ENCODE peak calls at places on chromosomes 5 and 9, in six cellular contexts. One of them, this sample, is unnamed.

GRCh38 chr5:78533356-78533755 is 115.2 kb downstream of the LHFPL2 start:
- DNase-seq in upper lobe of right lung: no peak
- DNase-seq in IMR-90: peak; percentile 38
- DNase-seq in astrocyte of the spinal cord: peak; percentile 51
- DNase-seq in psoas muscle: no peak
- DNase-seq in MCF 10A: peak; percentile 47
- DNase-seq in this sample: no peak

GRCh38 chr5:21219255-21219654 is 1231.3 kb upstream of the CDH18 start:
- DNase-seq in MCF 10A: peak; percentile 18
- DNase-seq in IMR-90: no peak
- DNase-seq in astrocyte of the spinal cord: peak; percentile 45
- DNase-seq in psoas muscle: no peak
- DNase-seq in upper lobe of right lung: no peak
- DNase-seq in this sample: no peak

GRCh38 chr9:107345327-107345726 is 62.2 kb downstream of the RAD23B start:
- DNase-seq in psoas muscle: no peak
- DNase-seq in MCF 10A: no peak
- DNase-seq in upper lobe of right lung: no peak
- DNase-seq in astrocyte of the spinal cord: no peak
- DNase-seq in IMR-90: no peak
- DNase-seq in this sample: peak; percentile 25

GRCh38 chr5:172939045-172939444 is 20.2 kb upstream of the RPL26L1 start:
- DNase-seq in upper lobe of right lung: no peak
- DNase-seq in IMR-90: peak; percentile 55
- DNase-seq in psoas muscle: no peak
- DNase-seq in MCF 10A: peak; percentile 40
- DNase-seq in astrocyte of the spinal cord: no peak
- DNase-seq in this sample: no peak

GRCh38 chr5:150618588-150619281 is 21.7 kb upstream of the SYNPO start:
- DNase-seq in psoas muscle: no peak
- DNase-seq in upper lobe of right lung: no peak
- DNase-seq in IMR-90: peak; percentile 62
- DNase-seq in astrocyte of the spinal cord: no peak
- DNase-seq in MCF 10A: no peak
- DNase-seq in this sample: no peak

GRCh38 chr5:155268770-155269425 is 255.3 kb downstream of the KIF4B start:
- DNase-seq in psoas muscle: no peak
- DNase-seq in IMR-90: no peak
- DNase-seq in astrocyte of the spinal cord: no peak
- DNase-seq in MCF 10A: no peak
- DNase-seq in upper lobe of right lung: no peak
- DNase-seq in this sample: no peak

GRCh38 chr9:9997585-9997984 is 615.2 kb downstream of the PTPRD start:
- DNase-seq in psoas muscle: no peak
- DNase-seq in MCF 10A: no peak
- DNase-seq in upper lobe of right lung: no peak
- DNase-seq in astrocyte of the spinal cord: no peak
- DNase-seq in IMR-90: no peak
- DNase-seq in this sample: no peak

GRCh38 chr9:106880081-106880480 is 17.1 kb downstream of the ZNF462 start:
- DNase-seq in astrocyte of the spinal cord: no peak
- DNase-seq in upper lobe of right lung: no peak
- DNase-seq in MCF 10A: no peak
- DNase-seq in IMR-90: no peak
- DNase-seq in psoas muscle: no peak
- DNase-seq in this sample: no peak

GRCh38 chr5:154143121-154143725 is 47.3 kb upstream of the GALNT10 start:
- DNase-seq in MCF 10A: no peak
- DNase-seq in upper lobe of right lung: no peak
- DNase-seq in IMR-90: no peak
- DNase-seq in astrocyte of the spinal cord: no peak
- DNase-seq in psoas muscle: no peak
- DNase-seq in this sample: no peak

GRCh38 chr5:18798058-18798457 is 1163.8 kb downstream of the TAF11L14 start:
- DNase-seq in IMR-90: no peak
- DNase-seq in psoas muscle: no peak
- DNase-seq in MCF 10A: no peak
- DNase-seq in upper lobe of right lung: no peak
- DNase-seq in astrocyte of the spinal cord: no peak
- DNase-seq in this sample: no peak

GRCh38 chr5:180093651-180094382 is 22.3 kb upstream of the RNF130 start:
- DNase-seq in psoas muscle: no peak
- DNase-seq in MCF 10A: no peak
- DNase-seq in astrocyte of the spinal cord: no peak
- DNase-seq in upper lobe of right lung: no peak
- DNase-seq in IMR-90: no peak
- DNase-seq in this sample: no peak

GRCh38 chr5:180088561-180088960 is 17.0 kb upstream of the RNF130 start:
- DNase-seq in upper lobe of right lung: no peak
- DNase-seq in astrocyte of the spinal cord: no peak
- DNase-seq in IMR-90: no peak
- DNase-seq in psoas muscle: no peak
- DNase-seq in MCF 10A: no peak
- DNase-seq in this sample: no peak

GRCh38 chr5:180093241-180093640 is 21.7 kb upstream of the RNF130 start:
- DNase-seq in psoas muscle: no peak
- DNase-seq in IMR-90: no peak
- DNase-seq in astrocyte of the spinal cord: no peak
- DNase-seq in MCF 10A: no peak
- DNase-seq in upper lobe of right lung: no peak
- DNase-seq in this sample: no peak

GRCh38 chr5:180090098-180090768 is 18.7 kb upstream of the RNF130 start:
- DNase-seq in IMR-90: peak; percentile 59
- DNase-seq in psoas muscle: peak; percentile 76
- DNase-seq in astrocyte of the spinal cord: peak; percentile 56
- DNase-seq in upper lobe of right lung: peak; percentile 91
- DNase-seq in MCF 10A: no peak
- DNase-seq in this sample: peak; percentile 91

GRCh38 chr5:180090769-180091546 is 19.4 kb upstream of the RNF130 start:
- DNase-seq in MCF 10A: peak; percentile 61
- DNase-seq in IMR-90: peak; percentile 14
- DNase-seq in astrocyte of the spinal cord: peak; percentile 38
- DNase-seq in psoas muscle: no peak
- DNase-seq in upper lobe of right lung: no peak
- DNase-seq in this sample: no peak
- TF ChIP-seq CTCF in MCF 10A: peak; percentile 25
- TF ChIP-seq CTCF in IMR-90: no peak
- TF ChIP-seq CTCF in astrocyte of the spinal cord: peak; percentile 50
- TF ChIP-seq CTCF in psoas muscle: no peak
- TF ChIP-seq CTCF in upper lobe of right lung: peak; percentile 14
- TF ChIP-seq CTCF in this sample: peak; percentile 48

GRCh38 chr9:37311938-37312730 is 110.4 kb upstream of the GRHPR start:
- DNase-seq in astrocyte of the spinal cord: peak; percentile 69
- DNase-seq in psoas muscle: no peak
- DNase-seq in upper lobe of right lung: no peak
- DNase-seq in IMR-90: peak; percentile 85
- DNase-seq in MCF 10A: peak; percentile 37
- DNase-seq in this sample: no peak

DNA sequence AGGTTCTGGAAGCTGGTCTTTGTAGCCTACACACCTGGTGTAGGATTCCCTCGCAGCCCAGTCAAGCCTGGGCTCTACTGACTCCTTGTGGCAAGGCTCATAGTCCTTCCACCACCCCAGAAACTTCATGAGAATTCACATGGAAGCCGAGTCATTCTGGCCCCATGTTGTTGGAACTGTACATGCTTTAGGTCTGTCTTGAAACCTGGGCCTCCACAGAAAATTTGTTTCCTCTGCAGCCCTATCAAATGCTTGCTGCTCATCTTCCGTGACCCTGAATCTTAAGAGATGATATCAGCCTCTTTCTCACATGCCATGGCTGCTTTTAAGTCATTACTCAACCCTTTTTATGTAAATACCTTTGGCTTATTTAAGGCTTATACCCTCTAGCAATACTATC is 113.4 kb upstream of the GRHPR start:
- DNase-seq in IMR-90: peak; percentile 37
- DNase-seq in psoas muscle: no peak
- DNase-seq in upper lobe of right lung: no peak
- DNase-seq in MCF 10A: peak; percentile 32
- DNase-seq in astrocyte of the spinal cord: no peak
- DNase-seq in this sample: no peak
- TF ChIP-seq CTCF in IMR-90: peak; percentile 40
- TF ChIP-seq CTCF in psoas muscle: peak; percentile 11
- TF ChIP-seq CTCF in upper lobe of right lung: no peak
- TF ChIP-seq CTCF in MCF 10A: no peak
- TF ChIP-seq CTCF in astrocyte of the spinal cord: peak; percentile 38
- TF ChIP-seq CTCF in this sample: peak; percentile 28

GRCh38 chr9:37862530-37862929 is 41.4 kb downstream of the SLC25A51 start:
- DNase-seq in psoas muscle: no peak
- DNase-seq in astrocyte of the spinal cord: no peak
- DNase-seq in MCF 10A: no peak
- DNase-seq in upper lobe of right lung: no peak
- DNase-seq in IMR-90: no peak
- DNase-seq in this sample: no peak

GRCh38 chr9:37856551-37856950 is 47.4 kb downstream of the SLC25A51 start:
- DNase-seq in upper lobe of right lung: no peak
- DNase-seq in astrocyte of the spinal cord: no peak
- DNase-seq in MCF 10A: no peak
- DNase-seq in psoas muscle: no peak
- DNase-seq in IMR-90: no peak
- DNase-seq in this sample: no peak

DNA sequence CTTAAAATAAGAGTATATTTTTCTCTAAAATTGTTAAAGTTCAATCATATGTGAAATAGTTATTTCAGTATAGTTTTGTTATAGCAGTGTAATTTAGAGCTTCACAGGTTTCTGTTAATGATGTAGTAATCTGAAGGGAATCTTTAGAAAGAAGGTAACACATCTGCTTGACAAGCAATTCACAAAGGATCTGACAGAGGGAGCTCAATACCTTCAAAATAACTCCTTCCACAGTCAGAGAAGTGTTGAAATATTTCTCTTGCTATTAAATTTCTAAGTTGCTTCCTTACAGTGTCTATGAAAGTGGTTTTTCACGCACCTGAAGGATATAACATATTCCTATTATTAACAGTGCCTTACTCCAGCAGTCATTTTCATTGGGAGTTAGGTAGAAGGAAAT is 44.9 kb downstream of the SLC25A51 start:
- DNase-seq in IMR-90: peak; percentile 33
- DNase-seq in MCF 10A: peak; percentile 7
- DNase-seq in astrocyte of the spinal cord: peak; percentile 5
- DNase-seq in psoas muscle: no peak
- DNase-seq in upper lobe of right lung: no peak
- DNase-seq in this sample: no peak
- TF ChIP-seq CTCF in IMR-90: peak; percentile 40
- TF ChIP-seq CTCF in MCF 10A: no peak
- TF ChIP-seq CTCF in astrocyte of the spinal cord: peak; percentile 17
- TF ChIP-seq CTCF in psoas muscle: no peak
- TF ChIP-seq CTCF in upper lobe of right lung: no peak
- TF ChIP-seq CTCF in this sample: no peak

GRCh38 chr5:84251503-84251902 is 133.2 kb downstream of the EDIL3 start:
- DNase-seq in upper lobe of right lung: no peak
- DNase-seq in IMR-90: no peak
- DNase-seq in psoas muscle: no peak
- DNase-seq in MCF 10A: no peak
- DNase-seq in astrocyte of the spinal cord: no peak
- DNase-seq in this sample: no peak

GRCh38 chr5:84257061-84257460 is 127.6 kb downstream of the EDIL3 start:
- DNase-seq in astrocyte of the spinal cord: no peak
- DNase-seq in IMR-90: no peak
- DNase-seq in upper lobe of right lung: no peak
- DNase-seq in MCF 10A: no peak
- DNase-seq in psoas muscle: no peak
- DNase-seq in this sample: no peak

GRCh38 chr5:84259221-84260045 is 125.2 kb downstream of the EDIL3 start:
- DNase-seq in astrocyte of the spinal cord: no peak
- DNase-seq in psoas muscle: no peak
- DNase-seq in upper lobe of right lung: no peak
- DNase-seq in IMR-90: no peak
- DNase-seq in MCF 10A: no peak
- DNase-seq in this sample: no peak

GRCh38 chr5:84253946-84254345 is 130.7 kb downstream of the EDIL3 start:
- DNase-seq in MCF 10A: no peak
- DNase-seq in upper lobe of right lung: no peak
- DNase-seq in astrocyte of the spinal cord: no peak
- DNase-seq in IMR-90: no peak
- DNase-seq in psoas muscle: no peak
- DNase-seq in this sample: no peak

DNA sequence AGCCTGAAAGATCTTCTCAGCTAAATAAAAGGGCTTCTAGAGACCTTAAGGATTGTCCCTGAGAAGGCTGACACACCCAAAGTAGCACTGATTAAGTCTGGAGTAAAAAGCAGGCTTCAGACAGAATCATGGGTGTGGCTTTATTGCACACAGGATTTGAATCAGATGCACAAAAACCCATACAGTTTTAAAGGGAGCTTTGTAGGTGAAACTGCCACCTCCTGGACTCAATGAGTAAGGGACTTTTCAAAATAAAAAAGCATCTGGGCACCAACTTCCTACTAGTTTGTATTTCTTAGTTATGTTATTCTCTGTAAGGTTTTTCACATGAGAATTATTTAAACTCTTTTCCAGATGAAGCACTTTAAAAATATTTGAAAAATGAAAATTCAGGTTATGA is 129.4 kb downstream of the EDIL3 start:
- DNase-seq in upper lobe of right lung: no peak
- DNase-seq in psoas muscle: no peak
- DNase-seq in IMR-90: peak; percentile 48
- DNase-seq in MCF 10A: peak; percentile 33
- DNase-seq in astrocyte of the spinal cord: peak; percentile 53
- DNase-seq in this sample: no peak
- TF ChIP-seq CTCF in upper lobe of right lung: peak; percentile 16
- TF ChIP-seq CTCF in psoas muscle: no peak
- TF ChIP-seq CTCF in IMR-90: peak; percentile 47
- TF ChIP-seq CTCF in MCF 10A: peak; percentile 20
- TF ChIP-seq CTCF in astrocyte of the spinal cord: peak; percentile 36
- TF ChIP-seq CTCF in this sample: peak; percentile 50

GRCh38 chr5:317086-317811 is 4.3 kb upstream of the AHRR start:
- DNase-seq in IMR-90: peak; percentile 74
- DNase-seq in psoas muscle: no peak
- DNase-seq in upper lobe of right lung: peak; percentile 67
- DNase-seq in astrocyte of the spinal cord: peak; percentile 67
- DNase-seq in MCF 10A: peak; percentile 75
- DNase-seq in this sample: no peak
- TF ChIP-seq CTCF in IMR-90: peak; percentile 89
- TF ChIP-seq CTCF in psoas muscle: peak; percentile 19
- TF ChIP-seq CTCF in upper lobe of right lung: peak; percentile 44
- TF ChIP-seq CTCF in astrocyte of the spinal cord: peak; percentile 92
- TF ChIP-seq CTCF in MCF 10A: peak; percentile 66
- TF ChIP-seq CTCF in this sample: peak; percentile 82

DNA sequence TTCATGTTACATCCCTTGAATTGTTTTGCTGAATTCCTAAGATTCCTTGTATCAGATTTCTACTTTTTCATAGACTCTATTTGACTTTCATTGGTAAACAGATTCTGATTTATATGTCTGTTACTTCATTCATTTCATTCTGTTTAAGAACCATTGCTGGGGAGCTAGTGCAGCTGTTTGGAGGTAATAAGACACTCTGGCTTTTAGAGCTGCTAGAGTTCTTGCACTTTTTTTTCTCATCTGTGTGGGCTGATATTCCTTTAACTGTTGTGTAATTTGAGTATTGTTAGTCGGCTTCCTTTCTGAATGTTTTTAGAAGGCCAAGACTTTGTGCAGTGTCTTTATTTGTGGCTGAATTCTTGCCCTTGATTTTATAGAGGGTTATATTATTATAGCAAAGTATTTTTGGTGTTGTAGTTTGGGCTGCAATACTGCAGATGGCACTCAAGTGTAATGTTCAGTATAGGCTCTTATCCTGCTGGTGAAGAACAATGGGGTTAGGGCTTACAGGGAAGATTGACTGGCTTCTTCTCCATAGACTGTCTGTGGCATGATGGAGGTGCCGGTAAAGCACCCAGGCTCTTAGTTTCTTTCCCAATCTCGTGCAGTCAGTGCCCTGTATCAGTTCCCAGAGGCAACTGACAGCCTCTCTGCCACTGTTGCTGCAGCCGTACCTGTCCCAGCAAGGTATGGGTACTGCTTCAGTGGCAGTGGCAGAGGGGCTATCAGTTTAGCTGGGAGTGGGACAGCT is 162.2 kb downstream of the OXCT1 start:
- DNase-seq in upper lobe of right lung: no peak
- DNase-seq in psoas muscle: no peak
- DNase-seq in IMR-90: peak; percentile 76
- DNase-seq in astrocyte of the spinal cord: peak; percentile 71
- DNase-seq in MCF 10A: peak; percentile 56
- DNase-seq in this sample: no peak
- TF ChIP-seq CTCF in upper lobe of right lung: no peak
- TF ChIP-seq CTCF in psoas muscle: peak; percentile 16
- TF ChIP-seq CTCF in IMR-90: peak; percentile 89
- TF ChIP-seq CTCF in astrocyte of the spinal cord: peak; percentile 65
- TF ChIP-seq CTCF in MCF 10A: peak; percentile 54
- TF ChIP-seq CTCF in this sample: peak; percentile 58